ENCODE peak calls at places on chromosomes 7 and 10, in nine cellular contexts. One of them, this sample, is unnamed.

GRCh38 chr7:73774923-73775322 is 4.9 kb upstream of the CLDN3 start:
- DNase-seq in stimulated activated naive CD8-positive, alpha-beta T cell treated with anti-CD3 and anti-CD28 coated beads, Interleukin-15, Interleukin-2, amounts not matched to agents 100 U/mL and 50 U/mL, for 24 hours: no peak
- DNase-seq in activated effector memory CD4-positive, alpha-beta T cell treated with anti-CD3 and anti-CD28 coated beads, Interleukin-2, amount 50 U/mL, for 16 hours: no peak
- DNase-seq in GF-D8: no peak
- DNase-seq in H4: peak
- DNase-seq in stimulated activated CD4-positive, alpha-beta T cell treated with anti-CD3 and anti-CD28 coated beads, Interleukin-15, amount 100 ng/mL, for 24 hours: no peak
- DNase-seq in A673: peak
- DNase-seq in effector CD4-positive, alpha-beta T cell: no peak
- DNase-seq in hepatocyte: no peak
- DNase-seq in this sample: no peak

GRCh38 chr7:47422631-47423030 is 159.3 kb downstream of the TNS3 start:
- DNase-seq in stimulated activated naive CD8-positive, alpha-beta T cell treated with anti-CD3 and anti-CD28 coated beads, Interleukin-15, Interleukin-2, amounts not matched to agents 100 U/mL and 50 U/mL, for 24 hours: no peak
- DNase-seq in activated effector memory CD4-positive, alpha-beta T cell treated with anti-CD3 and anti-CD28 coated beads, Interleukin-2, amount 50 U/mL, for 16 hours: no peak
- DNase-seq in GF-D8: no peak
- DNase-seq in H4: no peak
- DNase-seq in stimulated activated CD4-positive, alpha-beta T cell treated with anti-CD3 and anti-CD28 coated beads, Interleukin-15, amount 100 ng/mL, for 24 hours: no peak
- DNase-seq in A673: no peak
- DNase-seq in effector CD4-positive, alpha-beta T cell: no peak
- DNase-seq in hepatocyte: no peak
- DNase-seq in this sample: no peak

GRCh38 chr10:27240891-27241639 is 468 bp upstream of the ACBD5 start:
- DNase-seq in stimulated activated naive CD8-positive, alpha-beta T cell treated with anti-CD3 and anti-CD28 coated beads, Interleukin-15, Interleukin-2, amounts not matched to agents 100 U/mL and 50 U/mL, for 24 hours: peak
- DNase-seq in activated effector memory CD4-positive, alpha-beta T cell treated with anti-CD3 and anti-CD28 coated beads, Interleukin-2, amount 50 U/mL, for 16 hours: no peak
- DNase-seq in GF-D8: peak
- DNase-seq in H4: no peak
- DNase-seq in stimulated activated CD4-positive, alpha-beta T cell treated with anti-CD3 and anti-CD28 coated beads, Interleukin-15, amount 100 ng/mL, for 24 hours: peak
- DNase-seq in A673: no peak
- DNase-seq in effector CD4-positive, alpha-beta T cell: peak
- DNase-seq in hepatocyte: peak
- DNase-seq in this sample: peak

GRCh38 chr7:148045521-148045920 is 545.0 kb upstream of the C7orf33 start:
- DNase-seq in stimulated activated naive CD8-positive, alpha-beta T cell treated with anti-CD3 and anti-CD28 coated beads, Interleukin-15, Interleukin-2, amounts not matched to agents 100 U/mL and 50 U/mL, for 24 hours: no peak
- DNase-seq in activated effector memory CD4-positive, alpha-beta T cell treated with anti-CD3 and anti-CD28 coated beads, Interleukin-2, amount 50 U/mL, for 16 hours: no peak
- DNase-seq in GF-D8: no peak
- DNase-seq in H4: peak
- DNase-seq in stimulated activated CD4-positive, alpha-beta T cell treated with anti-CD3 and anti-CD28 coated beads, Interleukin-15, amount 100 ng/mL, for 24 hours: no peak
- DNase-seq in A673: peak
- DNase-seq in effector CD4-positive, alpha-beta T cell: no peak
- DNase-seq in hepatocyte: no peak
- DNase-seq in this sample: peak

GRCh38 chr7:22854158-22855048 is 31.8 kb upstream of the TOMM7 start:
- DNase-seq in stimulated activated naive CD8-positive, alpha-beta T cell treated with anti-CD3 and anti-CD28 coated beads, Interleukin-15, Interleukin-2, amounts not matched to agents 100 U/mL and 50 U/mL, for 24 hours: peak
- DNase-seq in activated effector memory CD4-positive, alpha-beta T cell treated with anti-CD3 and anti-CD28 coated beads, Interleukin-2, amount 50 U/mL, for 16 hours: peak
- DNase-seq in GF-D8: peak
- DNase-seq in H4: peak
- DNase-seq in stimulated activated CD4-positive, alpha-beta T cell treated with anti-CD3 and anti-CD28 coated beads, Interleukin-15, amount 100 ng/mL, for 24 hours: peak
- DNase-seq in A673: peak
- DNase-seq in effector CD4-positive, alpha-beta T cell: peak
- DNase-seq in hepatocyte: peak
- DNase-seq in this sample: peak

GRCh38 chr7:90312745-90313144 is 8.4 kb downstream of the FAM237B start:
- DNase-seq in stimulated activated naive CD8-positive, alpha-beta T cell treated with anti-CD3 and anti-CD28 coated beads, Interleukin-15, Interleukin-2, amounts not matched to agents 100 U/mL and 50 U/mL, for 24 hours: no peak
- DNase-seq in activated effector memory CD4-positive, alpha-beta T cell treated with anti-CD3 and anti-CD28 coated beads, Interleukin-2, amount 50 U/mL, for 16 hours: no peak
- DNase-seq in GF-D8: no peak
- DNase-seq in H4: no peak
- DNase-seq in stimulated activated CD4-positive, alpha-beta T cell treated with anti-CD3 and anti-CD28 coated beads, Interleukin-15, amount 100 ng/mL, for 24 hours: no peak
- DNase-seq in A673: peak
- DNase-seq in effector CD4-positive, alpha-beta T cell: no peak
- DNase-seq in hepatocyte: no peak
- DNase-seq in this sample: peak

GRCh38 chr7:111835066-111835465 is 272.8 kb upstream of the IMMP2L start:
- DNase-seq in stimulated activated naive CD8-positive, alpha-beta T cell treated with anti-CD3 and anti-CD28 coated beads, Interleukin-15, Interleukin-2, amounts not matched to agents 100 U/mL and 50 U/mL, for 24 hours: no peak
- DNase-seq in activated effector memory CD4-positive, alpha-beta T cell treated with anti-CD3 and anti-CD28 coated beads, Interleukin-2, amount 50 U/mL, for 16 hours: no peak
- DNase-seq in GF-D8: no peak
- DNase-seq in H4: peak
- DNase-seq in stimulated activated CD4-positive, alpha-beta T cell treated with anti-CD3 and anti-CD28 coated beads, Interleukin-15, amount 100 ng/mL, for 24 hours: no peak
- DNase-seq in A673: peak
- DNase-seq in effector CD4-positive, alpha-beta T cell: no peak
- DNase-seq in hepatocyte: no peak
- DNase-seq in this sample: peak

GRCh38 chr10:102523250-102524029 is 19.7 kb downstream of the SUFU start:
- DNase-seq in stimulated activated naive CD8-positive, alpha-beta T cell treated with anti-CD3 and anti-CD28 coated beads, Interleukin-15, Interleukin-2, amounts not matched to agents 100 U/mL and 50 U/mL, for 24 hours: no peak
- DNase-seq in activated effector memory CD4-positive, alpha-beta T cell treated with anti-CD3 and anti-CD28 coated beads, Interleukin-2, amount 50 U/mL, for 16 hours: peak
- DNase-seq in GF-D8: no peak
- DNase-seq in H4: no peak
- DNase-seq in stimulated activated CD4-positive, alpha-beta T cell treated with anti-CD3 and anti-CD28 coated beads, Interleukin-15, amount 100 ng/mL, for 24 hours: no peak
- DNase-seq in A673: no peak
- DNase-seq in effector CD4-positive, alpha-beta T cell: no peak
- DNase-seq in hepatocyte: no peak
- DNase-seq in this sample: peak

GRCh38 chr7:121369462-121369861 is 26.6 kb downstream of the FAM3C start:
- DNase-seq in stimulated activated naive CD8-positive, alpha-beta T cell treated with anti-CD3 and anti-CD28 coated beads, Interleukin-15, Interleukin-2, amounts not matched to agents 100 U/mL and 50 U/mL, for 24 hours: no peak
- DNase-seq in activated effector memory CD4-positive, alpha-beta T cell treated with anti-CD3 and anti-CD28 coated beads, Interleukin-2, amount 50 U/mL, for 16 hours: no peak
- DNase-seq in GF-D8: no peak
- DNase-seq in H4: no peak
- DNase-seq in stimulated activated CD4-positive, alpha-beta T cell treated with anti-CD3 and anti-CD28 coated beads, Interleukin-15, amount 100 ng/mL, for 24 hours: no peak
- DNase-seq in A673: peak
- DNase-seq in effector CD4-positive, alpha-beta T cell: no peak
- DNase-seq in hepatocyte: peak
- DNase-seq in this sample: no peak

GRCh38 chr7:80216996-80217842 is 82.6 kb downstream of the GNAI1 start:
- DNase-seq in stimulated activated naive CD8-positive, alpha-beta T cell treated with anti-CD3 and anti-CD28 coated beads, Interleukin-15, Interleukin-2, amounts not matched to agents 100 U/mL and 50 U/mL, for 24 hours: no peak
- DNase-seq in activated effector memory CD4-positive, alpha-beta T cell treated with anti-CD3 and anti-CD28 coated beads, Interleukin-2, amount 50 U/mL, for 16 hours: no peak
- DNase-seq in GF-D8: no peak
- DNase-seq in H4: no peak
- DNase-seq in stimulated activated CD4-positive, alpha-beta T cell treated with anti-CD3 and anti-CD28 coated beads, Interleukin-15, amount 100 ng/mL, for 24 hours: no peak
- DNase-seq in A673: no peak
- DNase-seq in effector CD4-positive, alpha-beta T cell: no peak
- DNase-seq in hepatocyte: no peak
- DNase-seq in this sample: no peak

GRCh38 chr10:74406006-74406405 is 255.0 kb downstream of the ADK start:
- DNase-seq in stimulated activated naive CD8-positive, alpha-beta T cell treated with anti-CD3 and anti-CD28 coated beads, Interleukin-15, Interleukin-2, amounts not matched to agents 100 U/mL and 50 U/mL, for 24 hours: no peak
- DNase-seq in activated effector memory CD4-positive, alpha-beta T cell treated with anti-CD3 and anti-CD28 coated beads, Interleukin-2, amount 50 U/mL, for 16 hours: no peak
- DNase-seq in GF-D8: no peak
- DNase-seq in H4: no peak
- DNase-seq in stimulated activated CD4-positive, alpha-beta T cell treated with anti-CD3 and anti-CD28 coated beads, Interleukin-15, amount 100 ng/mL, for 24 hours: no peak
- DNase-seq in A673: no peak
- DNase-seq in effector CD4-positive, alpha-beta T cell: no peak
- DNase-seq in hepatocyte: no peak
- DNase-seq in this sample: no peak

GRCh38 chr7:134787064-134787463 is 7.6 kb downstream of the CALD1 start:
- DNase-seq in stimulated activated naive CD8-positive, alpha-beta T cell treated with anti-CD3 and anti-CD28 coated beads, Interleukin-15, Interleukin-2, amounts not matched to agents 100 U/mL and 50 U/mL, for 24 hours: no peak
- DNase-seq in activated effector memory CD4-positive, alpha-beta T cell treated with anti-CD3 and anti-CD28 coated beads, Interleukin-2, amount 50 U/mL, for 16 hours: no peak
- DNase-seq in GF-D8: no peak
- DNase-seq in H4: no peak
- DNase-seq in stimulated activated CD4-positive, alpha-beta T cell treated with anti-CD3 and anti-CD28 coated beads, Interleukin-15, amount 100 ng/mL, for 24 hours: no peak
- DNase-seq in A673: no peak
- DNase-seq in effector CD4-positive, alpha-beta T cell: no peak
- DNase-seq in hepatocyte: no peak
- DNase-seq in this sample: no peak

GRCh38 chr7:30595461-30596042 is 874 bp downstream of the GARS1 start:
- DNase-seq in stimulated activated naive CD8-positive, alpha-beta T cell treated with anti-CD3 and anti-CD28 coated beads, Interleukin-15, Interleukin-2, amounts not matched to agents 100 U/mL and 50 U/mL, for 24 hours: no peak
- DNase-seq in activated effector memory CD4-positive, alpha-beta T cell treated with anti-CD3 and anti-CD28 coated beads, Interleukin-2, amount 50 U/mL, for 16 hours: no peak
- DNase-seq in GF-D8: no peak
- DNase-seq in H4: no peak
- DNase-seq in stimulated activated CD4-positive, alpha-beta T cell treated with anti-CD3 and anti-CD28 coated beads, Interleukin-15, amount 100 ng/mL, for 24 hours: no peak
- DNase-seq in A673: peak
- DNase-seq in effector CD4-positive, alpha-beta T cell: no peak
- DNase-seq in hepatocyte: no peak
- DNase-seq in this sample: peak

GRCh38 chr7:116087984-116088383 is 57.4 kb upstream of the TFEC start:
- DNase-seq in stimulated activated naive CD8-positive, alpha-beta T cell treated with anti-CD3 and anti-CD28 coated beads, Interleukin-15, Interleukin-2, amounts not matched to agents 100 U/mL and 50 U/mL, for 24 hours: no peak
- DNase-seq in activated effector memory CD4-positive, alpha-beta T cell treated with anti-CD3 and anti-CD28 coated beads, Interleukin-2, amount 50 U/mL, for 16 hours: no peak
- DNase-seq in GF-D8: no peak
- DNase-seq in H4: no peak
- DNase-seq in stimulated activated CD4-positive, alpha-beta T cell treated with anti-CD3 and anti-CD28 coated beads, Interleukin-15, amount 100 ng/mL, for 24 hours: no peak
- DNase-seq in A673: no peak
- DNase-seq in effector CD4-positive, alpha-beta T cell: no peak
- DNase-seq in hepatocyte: no peak
- DNase-seq in this sample: no peak

GRCh38 chr10:10777723-10778122 is 239.9 kb upstream of the CELF2 start:
- DNase-seq in stimulated activated naive CD8-positive, alpha-beta T cell treated with anti-CD3 and anti-CD28 coated beads, Interleukin-15, Interleukin-2, amounts not matched to agents 100 U/mL and 50 U/mL, for 24 hours: no peak
- DNase-seq in activated effector memory CD4-positive, alpha-beta T cell treated with anti-CD3 and anti-CD28 coated beads, Interleukin-2, amount 50 U/mL, for 16 hours: no peak
- DNase-seq in GF-D8: no peak
- DNase-seq in H4: no peak
- DNase-seq in stimulated activated CD4-positive, alpha-beta T cell treated with anti-CD3 and anti-CD28 coated beads, Interleukin-15, amount 100 ng/mL, for 24 hours: no peak
- DNase-seq in A673: no peak
- DNase-seq in effector CD4-positive, alpha-beta T cell: no peak
- DNase-seq in hepatocyte: no peak
- DNase-seq in this sample: no peak

GRCh38 chr7:75914169-75914654 is 743 bp upstream of the POR start:
- DNase-seq in stimulated activated naive CD8-positive, alpha-beta T cell treated with anti-CD3 and anti-CD28 coated beads, Interleukin-15, Interleukin-2, amounts not matched to agents 100 U/mL and 50 U/mL, for 24 hours: peak
- DNase-seq in activated effector memory CD4-positive, alpha-beta T cell treated with anti-CD3 and anti-CD28 coated beads, Interleukin-2, amount 50 U/mL, for 16 hours: no peak
- DNase-seq in GF-D8: no peak
- DNase-seq in H4: no peak
- DNase-seq in stimulated activated CD4-positive, alpha-beta T cell treated with anti-CD3 and anti-CD28 coated beads, Interleukin-15, amount 100 ng/mL, for 24 hours: no peak
- DNase-seq in A673: no peak
- DNase-seq in effector CD4-positive, alpha-beta T cell: no peak
- DNase-seq in hepatocyte: no peak
- DNase-seq in this sample: peak

GRCh38 chr10:17113346-17113745 is 16.3 kb downstream of the CUBN start:
- DNase-seq in stimulated activated naive CD8-positive, alpha-beta T cell treated with anti-CD3 and anti-CD28 coated beads, Interleukin-15, Interleukin-2, amounts not matched to agents 100 U/mL and 50 U/mL, for 24 hours: no peak
- DNase-seq in activated effector memory CD4-positive, alpha-beta T cell treated with anti-CD3 and anti-CD28 coated beads, Interleukin-2, amount 50 U/mL, for 16 hours: no peak
- DNase-seq in GF-D8: no peak
- DNase-seq in H4: peak
- DNase-seq in stimulated activated CD4-positive, alpha-beta T cell treated with anti-CD3 and anti-CD28 coated beads, Interleukin-15, amount 100 ng/mL, for 24 hours: no peak
- DNase-seq in A673: no peak
- DNase-seq in effector CD4-positive, alpha-beta T cell: no peak
- DNase-seq in hepatocyte: no peak
- DNase-seq in this sample: peak

GRCh38 chr10:80567292-80567691 is 29.6 kb downstream of the SH2D4B start:
- DNase-seq in stimulated activated naive CD8-positive, alpha-beta T cell treated with anti-CD3 and anti-CD28 coated beads, Interleukin-15, Interleukin-2, amounts not matched to agents 100 U/mL and 50 U/mL, for 24 hours: no peak
- DNase-seq in activated effector memory CD4-positive, alpha-beta T cell treated with anti-CD3 and anti-CD28 coated beads, Interleukin-2, amount 50 U/mL, for 16 hours: no peak
- DNase-seq in GF-D8: no peak
- DNase-seq in H4: no peak
- DNase-seq in stimulated activated CD4-positive, alpha-beta T cell treated with anti-CD3 and anti-CD28 coated beads, Interleukin-15, amount 100 ng/mL, for 24 hours: no peak
- DNase-seq in A673: no peak
- DNase-seq in effector CD4-positive, alpha-beta T cell: no peak
- DNase-seq in hepatocyte: no peak
- DNase-seq in this sample: no peak